ENCODE peak calls at places on chromosomes 6 and 20, in ten cellular contexts. One of them, this sample, is unnamed.

GRCh38 chr6:139153876-139154275 is 19.0 kb downstream of the HECA start:
- DNase-seq in adrenal gland: no peak
- DNase-seq in PC-3: no peak
- DNase-seq in neural progenitor cell: no peak
- DNase-seq in lung: no peak
- DNase-seq in uterus: no peak
- DNase-seq in CD8-positive, alpha-beta T cell: no peak
- DNase-seq in AG10803: peak; percentile 57
- DNase-seq in fibroblast of the aortic adventitia: peak; percentile 63
- DNase-seq in BJ: peak; percentile 9
- DNase-seq in this sample: peak; percentile 71

GRCh38 chr20:22590662-22591061 is 6.3 kb upstream of the FOXA2 start:
- DNase-seq in adrenal gland: no peak
- DNase-seq in PC-3: no peak
- DNase-seq in neural progenitor cell: no peak
- DNase-seq in lung: no peak
- DNase-seq in uterus: no peak
- DNase-seq in CD8-positive, alpha-beta T cell: no peak
- DNase-seq in AG10803: no peak
- DNase-seq in fibroblast of the aortic adventitia: no peak
- DNase-seq in BJ: no peak
- DNase-seq in this sample: no peak

GRCh38 chr6:43772571-43773049 is 2.6 kb downstream of the VEGFA start:
- DNase-seq in adrenal gland: no peak
- DNase-seq in PC-3: no peak
- DNase-seq in neural progenitor cell: peak; percentile 80
- DNase-seq in lung: no peak
- DNase-seq in uterus: no peak
- DNase-seq in CD8-positive, alpha-beta T cell: no peak
- DNase-seq in AG10803: no peak
- DNase-seq in fibroblast of the aortic adventitia: no peak
- DNase-seq in BJ: no peak
- DNase-seq in this sample: peak; percentile 22

GRCh38 chr6:1786455-1787108 is 176.9 kb downstream of the FOXC1 start:
- DNase-seq in adrenal gland: no peak
- DNase-seq in PC-3: no peak
- DNase-seq in neural progenitor cell: no peak
- DNase-seq in lung: no peak
- DNase-seq in uterus: no peak
- DNase-seq in CD8-positive, alpha-beta T cell: no peak
- DNase-seq in AG10803: peak; percentile 16
- DNase-seq in fibroblast of the aortic adventitia: no peak
- DNase-seq in BJ: no peak
- DNase-seq in this sample: no peak

GRCh38 chr6:53103993-53104675 is 38.9 kb downstream of the FBXO9 start:
- DNase-seq in adrenal gland: no peak
- DNase-seq in PC-3: peak; percentile 58
- DNase-seq in neural progenitor cell: peak; percentile 16
- DNase-seq in lung: no peak
- DNase-seq in uterus: no peak
- DNase-seq in CD8-positive, alpha-beta T cell: no peak
- DNase-seq in AG10803: no peak
- DNase-seq in fibroblast of the aortic adventitia: peak; percentile 8
- DNase-seq in BJ: no peak
- DNase-seq in this sample: peak; percentile 13

GRCh38 chr6:29696147-29697129 is 15.5 kb upstream of the ZFP57 start:
- DNase-seq in adrenal gland: no peak
- DNase-seq in PC-3: peak; percentile 48
- DNase-seq in neural progenitor cell: peak; percentile 49
- DNase-seq in lung: no peak
- DNase-seq in uterus: no peak
- DNase-seq in CD8-positive, alpha-beta T cell: no peak
- DNase-seq in AG10803: no peak
- DNase-seq in fibroblast of the aortic adventitia: peak; percentile 19
- DNase-seq in BJ: no peak
- DNase-seq in this sample: peak; percentile 34

GRCh38 chr6:129659590-129660345 is 50.2 kb downstream of the ARHGAP18 start:
- DNase-seq in adrenal gland: peak; percentile 88
- DNase-seq in PC-3: no peak
- DNase-seq in neural progenitor cell: no peak
- DNase-seq in lung: no peak
- DNase-seq in uterus: no peak
- DNase-seq in CD8-positive, alpha-beta T cell: no peak
- DNase-seq in AG10803: no peak
- DNase-seq in fibroblast of the aortic adventitia: no peak
- DNase-seq in BJ: no peak
- DNase-seq in this sample: peak; percentile 84

GRCh38 chr6:32685603-32686002 is 19.1 kb upstream of the HLA-DQB1 start:
- DNase-seq in adrenal gland: no peak
- DNase-seq in PC-3: no peak
- DNase-seq in neural progenitor cell: no peak
- DNase-seq in lung: no peak
- DNase-seq in uterus: no peak
- DNase-seq in CD8-positive, alpha-beta T cell: no peak
- DNase-seq in AG10803: peak; percentile 6
- DNase-seq in fibroblast of the aortic adventitia: no peak
- DNase-seq in BJ: no peak
- DNase-seq in this sample: peak; percentile 63

GRCh38 chr6:7062445-7063162 is 45.2 kb upstream of the RREB1 start:
- DNase-seq in adrenal gland: no peak
- DNase-seq in PC-3: no peak
- DNase-seq in neural progenitor cell: no peak
- DNase-seq in lung: peak; percentile 35
- DNase-seq in uterus: no peak
- DNase-seq in CD8-positive, alpha-beta T cell: no peak
- DNase-seq in AG10803: no peak
- DNase-seq in fibroblast of the aortic adventitia: no peak
- DNase-seq in BJ: no peak
- DNase-seq in this sample: no peak

GRCh38 chr6:85008311-85009015 is 244.1 kb upstream of the TBX18 start:
- DNase-seq in adrenal gland: no peak
- DNase-seq in PC-3: peak; percentile 27
- DNase-seq in neural progenitor cell: no peak
- DNase-seq in lung: no peak
- DNase-seq in uterus: no peak
- DNase-seq in CD8-positive, alpha-beta T cell: no peak
- DNase-seq in AG10803: peak; percentile 52
- DNase-seq in fibroblast of the aortic adventitia: peak; percentile 25
- DNase-seq in BJ: no peak
- DNase-seq in this sample: peak; percentile 73

GRCh38 chr20:346640-347316 is at the start of gene NRSN2:
- DNase-seq in adrenal gland: peak; percentile 83
- DNase-seq in PC-3: peak; percentile 65
- DNase-seq in neural progenitor cell: peak; percentile 86
- DNase-seq in lung: peak; percentile 55
- DNase-seq in uterus: peak; percentile 59
- DNase-seq in CD8-positive, alpha-beta T cell: no peak
- DNase-seq in AG10803: peak; percentile 66
- DNase-seq in fibroblast of the aortic adventitia: peak; percentile 64
- DNase-seq in BJ: no peak
- DNase-seq in this sample: peak; percentile 69

GRCh38 chr6:41022294-41022693 is 16.7 kb downstream of the UNC5CL start:
- DNase-seq in adrenal gland: no peak
- DNase-seq in PC-3: peak; percentile 62
- DNase-seq in neural progenitor cell: no peak
- DNase-seq in lung: no peak
- DNase-seq in uterus: no peak
- DNase-seq in CD8-positive, alpha-beta T cell: no peak
- DNase-seq in AG10803: no peak
- DNase-seq in fibroblast of the aortic adventitia: peak; percentile 43
- DNase-seq in BJ: no peak
- DNase-seq in this sample: peak; percentile 15

GRCh38 chr6:41023114-41023513 is 15.9 kb downstream of the UNC5CL start:
- DNase-seq in adrenal gland: no peak
- DNase-seq in PC-3: no peak
- DNase-seq in neural progenitor cell: no peak
- DNase-seq in lung: no peak
- DNase-seq in uterus: no peak
- DNase-seq in CD8-positive, alpha-beta T cell: no peak
- DNase-seq in AG10803: no peak
- DNase-seq in fibroblast of the aortic adventitia: no peak
- DNase-seq in BJ: no peak
- DNase-seq in this sample: no peak

GRCh38 chr6:41025966-41026365 is 13.1 kb downstream of the UNC5CL start:
- DNase-seq in adrenal gland: no peak
- DNase-seq in PC-3: no peak
- DNase-seq in neural progenitor cell: no peak
- DNase-seq in lung: no peak
- DNase-seq in uterus: no peak
- DNase-seq in CD8-positive, alpha-beta T cell: no peak
- DNase-seq in AG10803: no peak
- DNase-seq in fibroblast of the aortic adventitia: no peak
- DNase-seq in BJ: no peak
- DNase-seq in this sample: no peak

GRCh38 chr6:41017663-41018062 is 21.4 kb downstream of the UNC5CL start:
- DNase-seq in adrenal gland: no peak
- DNase-seq in PC-3: no peak
- DNase-seq in neural progenitor cell: no peak
- DNase-seq in lung: no peak
- DNase-seq in uterus: no peak
- DNase-seq in CD8-positive, alpha-beta T cell: no peak
- DNase-seq in AG10803: no peak
- DNase-seq in fibroblast of the aortic adventitia: no peak
- DNase-seq in BJ: no peak
- DNase-seq in this sample: no peak

GRCh38 chr6:41021832-41022231 is 17.2 kb downstream of the UNC5CL start:
- DNase-seq in adrenal gland: peak; percentile 76
- DNase-seq in PC-3: peak; percentile 52
- DNase-seq in neural progenitor cell: peak; percentile 24
- DNase-seq in lung: no peak
- DNase-seq in uterus: no peak
- DNase-seq in CD8-positive, alpha-beta T cell: no peak
- DNase-seq in AG10803: peak; percentile 82
- DNase-seq in fibroblast of the aortic adventitia: peak; percentile 49
- DNase-seq in BJ: peak; percentile 25
- DNase-seq in this sample: peak; percentile 65
- TF ChIP-seq CTCF in adrenal gland: peak; percentile 19
- TF ChIP-seq CTCF in PC-3: peak; percentile 48
- TF ChIP-seq CTCF in neural progenitor cell: peak; percentile 36
- TF ChIP-seq CTCF in lung: no peak
- TF ChIP-seq CTCF in uterus: no peak
- TF ChIP-seq CTCF in CD8-positive, alpha-beta T cell: no peak
- TF ChIP-seq CTCF in AG10803: peak; percentile 65
- TF ChIP-seq CTCF in fibroblast of the aortic adventitia: peak; percentile 36
- TF ChIP-seq CTCF in BJ: peak; percentile 54
- TF ChIP-seq CTCF in this sample: peak; percentile 50

GRCh38 chr20:3798405-3798768 is 2.3 kb downstream of the CDC25B start:
- DNase-seq in adrenal gland: no peak
- DNase-seq in PC-3: no peak
- DNase-seq in neural progenitor cell: no peak
- DNase-seq in lung: no peak
- DNase-seq in uterus: no peak
- DNase-seq in CD8-positive, alpha-beta T cell: no peak
- DNase-seq in AG10803: no peak
- DNase-seq in fibroblast of the aortic adventitia: no peak
- DNase-seq in BJ: no peak
- DNase-seq in this sample: no peak
- H3K4me3 ChIP-seq in adrenal gland: no peak overlapping the region
- H3K4me3 ChIP-seq in PC-3: peak overlapping the region; percentile 99
- H3K4me3 ChIP-seq in neural progenitor cell: no peak overlapping the region
- H3K4me3 ChIP-seq in lung: peak overlapping the region; percentile 20
- H3K4me3 ChIP-seq in uterus: no peak overlapping the region
- H3K4me3 ChIP-seq in CD8-positive, alpha-beta T cell: peak overlapping the region; percentile 66
- H3K4me3 ChIP-seq in AG10803: peak overlapping the region; percentile 85
- H3K4me3 ChIP-seq in fibroblast of the aortic adventitia: peak overlapping the region; percentile 96
- H3K4me3 ChIP-seq in BJ: no peak overlapping the region
- H3K4me3 ChIP-seq in this sample: no peak overlapping the region

GRCh38 chr6:149995235-149995750 is 30.0 kb downstream of the RAET1L start:
- DNase-seq in adrenal gland: no peak
- DNase-seq in PC-3: no peak
- DNase-seq in neural progenitor cell: no peak
- DNase-seq in lung: no peak
- DNase-seq in uterus: no peak
- DNase-seq in CD8-positive, alpha-beta T cell: no peak
- DNase-seq in AG10803: no peak
- DNase-seq in fibroblast of the aortic adventitia: no peak
- DNase-seq in BJ: no peak
- DNase-seq in this sample: no peak

GRCh38 chr6:149990109-149990671 is 26.4 kb downstream of the ULBP1 start:
- DNase-seq in adrenal gland: peak; percentile 21
- DNase-seq in PC-3: no peak
- DNase-seq in neural progenitor cell: peak; percentile 41
- DNase-seq in lung: no peak
- DNase-seq in uterus: no peak
- DNase-seq in CD8-positive, alpha-beta T cell: no peak
- DNase-seq in AG10803: no peak
- DNase-seq in fibroblast of the aortic adventitia: no peak
- DNase-seq in BJ: no peak
- DNase-seq in this sample: no peak

GRCh38 chr6:149988550-149989336 is 25.0 kb downstream of the ULBP1 start:
- DNase-seq in adrenal gland: peak; percentile 35
- DNase-seq in PC-3: no peak
- DNase-seq in neural progenitor cell: no peak
- DNase-seq in lung: no peak
- DNase-seq in uterus: no peak
- DNase-seq in CD8-positive, alpha-beta T cell: no peak
- DNase-seq in AG10803: no peak
- DNase-seq in fibroblast of the aortic adventitia: no peak
- DNase-seq in BJ: no peak
- DNase-seq in this sample: no peak

GRCh38 chr6:149990672-149991402 is 27.1 kb downstream of the ULBP1 start:
- DNase-seq in adrenal gland: peak; percentile 37
- DNase-seq in PC-3: no peak
- DNase-seq in neural progenitor cell: peak; percentile 62
- DNase-seq in lung: no peak
- DNase-seq in uterus: no peak
- DNase-seq in CD8-positive, alpha-beta T cell: no peak
- DNase-seq in AG10803: peak; percentile 5
- DNase-seq in fibroblast of the aortic adventitia: no peak
- DNase-seq in BJ: no peak
- DNase-seq in this sample: no peak

DNA sequence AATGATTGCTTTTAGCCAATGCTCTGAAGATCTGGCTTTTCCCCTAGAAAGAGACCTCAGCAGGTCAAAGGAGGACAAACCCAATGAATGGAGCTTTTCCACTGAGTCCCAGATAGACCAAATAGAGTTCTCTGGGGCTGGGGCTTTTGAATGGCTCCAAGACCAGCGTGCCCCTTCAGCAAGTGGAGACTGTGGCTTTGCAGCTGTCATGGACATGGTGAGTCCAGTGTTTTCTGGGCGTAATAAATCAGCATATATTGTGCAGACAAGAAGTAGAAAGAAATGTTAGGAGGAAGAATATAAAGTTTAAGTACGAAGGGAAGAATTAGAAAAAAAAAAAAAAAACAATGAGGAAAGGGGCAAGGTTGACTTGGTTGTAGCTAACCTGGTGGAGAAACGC is 28.1 kb downstream of the ULBP1 start:
- DNase-seq in adrenal gland: no peak
- DNase-seq in PC-3: no peak
- DNase-seq in neural progenitor cell: no peak
- DNase-seq in lung: no peak
- DNase-seq in uterus: no peak
- DNase-seq in CD8-positive, alpha-beta T cell: no peak
- DNase-seq in AG10803: no peak
- DNase-seq in fibroblast of the aortic adventitia: no peak
- DNase-seq in BJ: no peak
- DNase-seq in this sample: no peak
- TF ChIP-seq CTCF in adrenal gland: no peak
- TF ChIP-seq CTCF in PC-3: no peak
- TF ChIP-seq CTCF in neural progenitor cell: no peak
- TF ChIP-seq CTCF in lung: no peak
- TF ChIP-seq CTCF in uterus: no peak
- TF ChIP-seq CTCF in CD8-positive, alpha-beta T cell: no peak
- TF ChIP-seq CTCF in AG10803: no peak
- TF ChIP-seq CTCF in fibroblast of the aortic adventitia: no peak
- TF ChIP-seq CTCF in BJ: no peak
- TF ChIP-seq CTCF in this sample: no peak

GRCh38 chr20:38162878-38163875 is 1.9 kb downstream of the TGM2 start:
- DNase-seq in adrenal gland: no peak
- DNase-seq in PC-3: no peak
- DNase-seq in neural progenitor cell: no peak
- DNase-seq in lung: no peak
- DNase-seq in uterus: no peak
- DNase-seq in CD8-positive, alpha-beta T cell: no peak
- DNase-seq in AG10803: no peak
- DNase-seq in fibroblast of the aortic adventitia: no peak
- DNase-seq in BJ: no peak
- DNase-seq in this sample: no peak
- H3K4me3 ChIP-seq in adrenal gland: peak overlapping the region; percentile 72
- H3K4me3 ChIP-seq in PC-3: peak overlapping the region; percentile 79
- H3K4me3 ChIP-seq in neural progenitor cell: no peak overlapping the region
- H3K4me3 ChIP-seq in lung: peak overlapping the region; percentile 70
- H3K4me3 ChIP-seq in uterus: peak overlapping the region; percentile 53
- H3K4me3 ChIP-seq in CD8-positive, alpha-beta T cell: no peak overlapping the region
- H3K4me3 ChIP-seq in AG10803: no peak overlapping the region
- H3K4me3 ChIP-seq in fibroblast of the aortic adventitia: peak overlapping the region; percentile 71
- H3K4me3 ChIP-seq in BJ: peak overlapping the region; percentile 50
- H3K4me3 ChIP-seq in this sample: peak overlapping the region; percentile 71